ENCODE peak calls at places on chromosomes 2 and 18, in ten cellular contexts. Q is K562, A is IMR-90, Y is transverse colon, D is mucosa of descending colon, W is progenitor cell of endocrine pancreas, J is astrocyte of the spinal cord, R is cardiac fibroblast, E is upper lobe of left lung, S is GM12865. U is an unnamed sample.

GRCh38 chr18:23573948-23574431 is 12.3 kb downstream of the NPC1 start:
- DNase-seq in W (no peak), R (peak), J (peak), Q (peak), Y (no peak), E (no peak), S (peak), D (no peak), A (peak), U (peak)

GRCh38 chr2:147045113-147045512 is 799.7 kb upstream of the ACVR2A start:
- DNase-seq in Q (no peak), R (peak), Y (peak), J (peak), E (no peak), S (peak), A (peak), W (peak), D (no peak), U (peak)

GRCh38 chr2:136384541-136385303 is 266.8 kb upstream of the CXCR4 start:
- DNase-seq in D (no peak), Y (peak), R (peak), W (no peak), E (no peak), A (peak), J (peak), S (peak), Q (peak), U (peak)

GRCh38 chr2:164818149-164819136 is 23.2 kb downstream of the COBLL1 start:
- DNase-seq in A (no peak), W (no peak), D (no peak), Q (no peak), R (no peak), Y (no peak), E (no peak), S (no peak), J (no peak), U (no peak)

GRCh38 chr2:70133521-70134348 is 46.5 kb downstream of the PCBP1 start:
- DNase-seq in W (no peak), S (peak), E (no peak), Y (no peak), D (no peak), R (peak), A (no peak), J (peak), Q (no peak), U (peak)

GRCh38 chr2:180311-180710 is 83.5 kb downstream of the SH3YL1 start:
- DNase-seq in D (no peak), Q (no peak), R (no peak), A (no peak), E (no peak), J (no peak), S (no peak), W (no peak), Y (no peak), U (no peak)

GRCh38 chr2:70340921-70341765 is 39.3 kb upstream of the FAM136A start:
- DNase-seq in R (peak), W (peak), Q (peak), Y (peak), A (peak), J (peak), D (no peak), E (no peak), S (peak), U (peak)

GRCh38 chr2:160583162-160583522 is 89.5 kb upstream of the RBMS1 start:
- DNase-seq in A (peak), D (no peak), J (peak), R (peak), Y (no peak), Q (no peak), S (no peak), E (no peak), W (no peak), U (no peak)

GRCh38 chr18:75364512-75364911 is 63.0 kb downstream of the SMIM21 start:
- DNase-seq in Q (no peak), W (no peak), Y (no peak), A (peak), D (no peak), E (no peak), R (no peak), S (no peak), J (peak), U (no peak)

GRCh38 chr2:19767876-19768275 is 133.9 kb downstream of the TTC32 start:
- DNase-seq in Y (no peak), E (no peak), R (no peak), J (no peak), D (no peak), W (no peak), Q (no peak), A (peak), S (no peak), U (no peak)

GRCh38 chr2:223989206-223989859 is 32.1 kb downstream of the MRPL44 start:
- DNase-seq in Q (peak), Y (peak), A (no peak), J (no peak), D (no peak), R (no peak), S (peak), W (no peak), E (no peak), U (no peak)

GRCh38 chr18:24274822-24275221 is 122.8 kb downstream of the OSBPL1A start:
- DNase-seq in Y (no peak), Q (no peak), E (no peak), R (no peak), S (no peak), J (no peak), D (no peak), W (no peak), A (no peak), U (no peak)

GRCh38 chr2:46041434-46041833 is 255.8 kb upstream of the EPAS1 start:
- DNase-seq in Y (no peak), E (no peak), R (no peak), A (peak), Q (no peak), D (no peak), S (no peak), W (no peak), J (no peak), U (no peak)

GRCh38 chr2:102619414-102620319 is at the start of gene SLC9A2:
- DNase-seq in J (no peak), Q (peak), Y (peak), D (peak), S (peak), A (no peak), R (no peak), E (peak), W (peak), U (peak)

GRCh38 chr2:102618452-102619413 is 620 bp upstream of the SLC9A2 start:
- DNase-seq in J (peak), Y (peak), Q (peak), S (peak), E (no peak), W (no peak), D (peak), A (no peak), R (peak), U (peak)

GRCh38 chr2:102620367-102620766 is 1.0 kb downstream of the SLC9A2 start:
- DNase-seq in Q (no peak), R (no peak), Y (peak), S (peak), E (no peak), A (no peak), J (no peak), W (no peak), D (peak), U (no peak)

GRCh38 chr2:102621630-102622029 is 2.3 kb downstream of the SLC9A2 start:
- DNase-seq in D (no peak), E (no peak), J (no peak), S (no peak), R (no peak), Y (no peak), W (no peak), Q (no peak), A (no peak), U (no peak)

GRCh38 chr2:102615620-102616436 is 3.5 kb upstream of the SLC9A2 start:
- DNase-seq in J (peak), A (peak), R (peak), S (peak), D (peak), W (no peak), Y (peak), E (no peak), Q (peak), U (peak)
- TF ChIP-seq CTCF in J (peak), A (peak), R (peak), S (peak), D (peak), W (peak), Y (peak), E (peak), Q (peak), U (peak)

GRCh38 chr2:193963472-193964119 is 1693.4 kb upstream of the SLC39A10 start:
- DNase-seq in A (no peak), E (no peak), Q (no peak), D (no peak), W (no peak), R (peak), J (peak), S (peak), Y (no peak), U (peak)
- TF ChIP-seq CTCF in A (no peak), E (no peak), Q (no peak), D (no peak), W (peak), R (peak), J (peak), S (peak), Y (peak), U (no peak)

GRCh38 chr2:211879323-211879722 is 659.3 kb downstream of the ERBB4 start:
- DNase-seq in J (no peak), E (no peak), R (peak), Q (no peak), Y (no peak), D (no peak), W (no peak), A (peak), S (peak), U (no peak)
- TF ChIP-seq CTCF in J (peak), E (no peak), R (peak), Q (no peak), Y (no peak), D (no peak), W (peak), A (peak), S (peak), U (peak)

DNA sequence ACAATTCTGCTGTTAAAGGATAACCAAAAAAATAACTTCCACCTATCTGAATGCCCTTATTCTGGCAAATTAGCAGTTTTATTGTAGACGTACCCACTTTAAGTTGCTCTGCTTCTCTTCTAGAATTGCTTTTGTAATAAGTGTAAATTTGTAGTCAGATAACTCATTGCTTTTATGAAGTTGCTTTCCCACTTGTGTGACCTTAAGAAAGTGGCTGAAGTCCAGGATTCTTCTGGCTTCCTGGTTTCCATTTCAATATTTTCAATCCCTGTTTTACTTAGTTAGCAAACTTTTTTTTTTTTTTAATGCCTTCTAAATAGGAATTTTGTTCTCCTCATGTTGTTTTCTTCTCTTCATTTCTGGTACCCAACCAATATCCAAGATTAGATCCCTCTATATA is 59.8 kb downstream of the GLS start:
- DNase-seq in D (no peak), Q (no peak), Y (no peak), J (no peak), E (no peak), W (no peak), R (no peak), S (no peak), A (no peak), U (no peak)
- TF ChIP-seq CTCF in D (no peak), Q (no peak), Y (no peak), J (no peak), E (no peak), W (no peak), R (no peak), S (no peak), A (no peak), U (no peak)

U was measured in GM20000.